ENCODE peak calls at places on chromosomes 6 and 20, in ten cellular contexts. D is naive thymus-derived CD8-positive, alpha-beta T cell; C is fibroblast of lung; Q is HFF-Myc; B is NCI-H1092; S is H7; Y is stimulated activated CD4-positive, alpha-beta T cell treated with anti-CD3 and anti-CD28 coated beads, Interleukin-4, amount 100 ng/mL, for 4 hours; T is HS-27A; A is Calu3; E is mesothelial cell of epicardium. P is an unnamed sample.

GRCh38 chr20:36318166-36318565 is 12.0 kb downstream of the DLGAP4 start:
- DNase-seq in D (no peak), C (no peak), Q (no peak), B (no peak), S (no peak), Y (no peak), T (no peak), A (no peak), E (no peak), P (no peak)

GRCh38 chr20:35629432-35630145 is 14.0 kb downstream of the SPAG4 start:
- DNase-seq in D (no peak), C (no peak), Q (no peak), B (no peak), S (no peak), Y (no peak), T (no peak), A (no peak), E (no peak), P (no peak)

GRCh38 chr6:157434349-157435016 is 53.5 kb downstream of the ZDHHC14 start:
- DNase-seq in D (no peak), C (no peak), Q (no peak), B (no peak), S (no peak), Y (no peak), T (no peak), A (no peak), E (no peak), P (no peak)

GRCh38 chr6:158654960-158655485 is 5.2 kb downstream of the SYTL3 start:
- DNase-seq in D (no peak), C (peak), Q (no peak), B (no peak), S (no peak), Y (no peak), T (no peak), A (no peak), E (no peak), P (peak)

GRCh38 chr6:1770435-1770843 is 160.7 kb downstream of the FOXC1 start:
- DNase-seq in D (peak), C (no peak), Q (no peak), B (no peak), S (no peak), Y (no peak), T (no peak), A (peak), E (no peak), P (no peak)

GRCh38 chr20:62929051-62929538 is 2.8 kb upstream of the DIDO1 start:
- DNase-seq in D (no peak), C (peak), Q (no peak), B (no peak), S (peak), Y (peak), T (no peak), A (peak), E (no peak), P (peak)

GRCh38 chr6:145561095-145561820 is 174.1 kb downstream of the EPM2A start:
- DNase-seq in D (no peak), C (no peak), Q (no peak), B (no peak), S (no peak), Y (no peak), T (no peak), A (no peak), E (no peak), P (no peak)

GRCh38 chr6:4028051-4028450 is 50.9 kb downstream of the FAM217A start:
- DNase-seq in D (no peak), C (no peak), Q (no peak), B (no peak), S (no peak), Y (no peak), T (no peak), A (no peak), E (no peak), P (no peak)

GRCh38 chr20:35871311-35871771 is 83.0 kb downstream of the SCAND1 start:
- DNase-seq in D (no peak), C (peak), Q (no peak), B (no peak), S (no peak), Y (no peak), T (no peak), A (no peak), E (no peak), P (no peak)

GRCh38 chr6:18656506-18656905 is 269.4 kb downstream of the RNF144B start:
- DNase-seq in D (no peak), C (no peak), Q (no peak), B (no peak), S (no peak), Y (no peak), T (no peak), A (no peak), E (no peak), P (no peak)

GRCh38 chr6:109687271-109687721 is 3.7 kb downstream of the AK9 start:
- DNase-seq in D (no peak), C (peak), Q (peak), B (no peak), S (no peak), Y (no peak), T (peak), A (peak), E (no peak), P (no peak)

GRCh38 chr20:47481330-47482216 is 20.1 kb upstream of the NCOA3 start:
- DNase-seq in D (no peak), C (no peak), Q (no peak), B (no peak), S (no peak), Y (no peak), T (no peak), A (no peak), E (no peak), P (no peak)

P was measured in suprapubic skin.